ENCODE peak calls at places on chromosomes 12 and 14, in ten cellular contexts. H is SK-MEL-5; U is activated B cell treated with CpG ODN at 0.5 μM for 24 hours; Z is stimulated activated naive CD4-positive, alpha-beta T cell treated with Interleukin-2 at 50 U/mL for 16 hours; E is transverse colon; F is AG04450; R is HEK293T; B is left ventricle myocardium inferior; Q is HCT116; L is GM23248. O is an unnamed sample.

GRCh38 chr12:45575823-45576448 is 153.6 kb upstream of the ARID2 start:
- DNase-seq in L (no peak), H (no peak), B (no peak), F (no peak), R (no peak), U (no peak), E (no peak), Z (no peak), Q (no peak), O (no peak)

GRCh38 chr14:103688906-103689902 is 26.0 kb downstream of the XRCC3 start:
- DNase-seq in R (no peak), B (peak; percentile 67), E (peak; percentile 59), U (no peak), Z (no peak), Q (no peak), H (no peak), L (peak; percentile 79), F (no peak), O (no peak)

GRCh38 chr12:6554168-6554989 is 1.5 kb downstream of the IFFO1 start:
- DNase-seq in F (no peak), E (peak; percentile 79), L (peak; percentile 85), Q (peak; percentile 62), U (peak; percentile 61), B (peak; percentile 81), H (peak; percentile 85), R (peak; percentile 80), Z (peak; percentile 72), O (no peak)

GRCh38 chr14:84929834-84930233 is 600.1 kb upstream of the FLRT2 start:
- DNase-seq in R (no peak), E (no peak), Q (no peak), Z (no peak), U (no peak), H (no peak), B (no peak), L (no peak), F (no peak), O (no peak)

GRCh38 chr14:99261916-99262787 is 9.8 kb downstream of the BCL11B start:
- DNase-seq in L (no peak), R (no peak), Z (peak; percentile 61), H (no peak), B (no peak), E (peak; percentile 57), Q (no peak), F (no peak), U (no peak), O (no peak)

GRCh38 chr14:49882826-49883694 is 9.8 kb upstream of the ARF6 start:
- DNase-seq in Z (no peak), R (no peak), E (no peak), F (no peak), L (no peak), U (no peak), Q (no peak), B (no peak), H (no peak), O (no peak)

GRCh38 chr14:78688503-78688902 is 518.3 kb downstream of the NRXN3 start:
- DNase-seq in R (no peak), Z (no peak), B (no peak), Q (no peak), H (no peak), U (no peak), F (no peak), L (no peak), E (no peak), O (no peak)

GRCh38 chr14:35400707-35401421 is 3.7 kb downstream of the NFKBIA start:
- DNase-seq in Z (peak; percentile 61), R (no peak), Q (no peak), F (no peak), H (no peak), U (no peak), E (peak; percentile 33), B (no peak), L (peak; percentile 38), O (no peak)

GRCh38 chr14:100900837-100901390 is 2.6 kb downstream of the RTL1 start:
- DNase-seq in E (peak; percentile 50), H (peak; percentile 58), F (no peak), B (no peak), Z (no peak), R (peak; percentile 51), U (no peak), L (peak; percentile 29), Q (peak; percentile 41), O (peak; percentile 7)

GRCh38 chr12:106632797-106633450 is 50.1 kb downstream of the RFX4 start:
- DNase-seq in F (no peak), Q (peak; percentile 43), B (no peak), U (no peak), L (no peak), R (no peak), H (no peak), Z (no peak), E (no peak), O (no peak)

GRCh38 chr12:10279937-10280336 is 27.7 kb upstream of the KLRD1 start:
- DNase-seq in Q (no peak), U (no peak), R (no peak), H (no peak), F (no peak), B (no peak), L (no peak), E (no peak), Z (no peak), O (no peak)

GRCh38 chr12:42587564-42588307 is 1.8 kb downstream of the PRICKLE1 start:
- DNase-seq in L (peak; percentile 39), F (no peak), Z (no peak), Q (no peak), B (no peak), E (no peak), U (no peak), R (no peak), H (no peak), O (no peak)

GRCh38 chr12:48968004-48968403 is 3.5 kb downstream of the WNT10B start:
- DNase-seq in U (no peak), B (no peak), F (no peak), Z (no peak), R (no peak), L (no peak), E (no peak), H (no peak), Q (no peak), O (no peak)

GRCh38 chr12:12992418-12993175 is 7.5 kb downstream of the HEBP1 start:
- DNase-seq in R (no peak), Z (no peak), E (peak; percentile 43), L (peak; percentile 93), B (no peak), U (no peak), Q (no peak), F (peak; percentile 93), H (peak; percentile 68), O (peak; percentile 78)

GRCh38 chr12:51326762-51327439 is 2.9 kb upstream of the BIN2 start:
- DNase-seq in Q (no peak), H (peak; percentile 30), F (no peak), U (no peak), R (no peak), L (peak; percentile 79), B (no peak), E (no peak), Z (no peak), O (no peak)

GRCh38 chr12:121132601-121133481 is at the start of gene P2RX7:
- DNase-seq in Z (peak; percentile 14), U (peak; percentile 38), L (peak; percentile 91), F (no peak), Q (peak; percentile 56), H (peak; percentile 92), E (peak; percentile 82), R (no peak), B (peak; percentile 80), O (peak; percentile 43)

GRCh38 chr12:42213023-42213422 is 25.0 kb downstream of the YAF2 start:
- DNase-seq in E (peak; percentile 25), U (no peak), Q (no peak), R (peak; percentile 16), F (no peak), H (peak; percentile 93), Z (no peak), L (no peak), B (no peak), O (peak; percentile 55)

GRCh38 chr12:45674583-45674982 is 54.9 kb upstream of the ARID2 start:
- DNase-seq in E (no peak), Q (no peak), B (peak; percentile 36), H (no peak), F (peak; percentile 76), Z (no peak), U (no peak), R (no peak), L (peak; percentile 53), O (peak; percentile 67)

GRCh38 chr14:26448181-26448855 is 149.5 kb downstream of the NOVA1 start:
- DNase-seq in R (no peak), E (no peak), F (no peak), Q (no peak), H (no peak), B (no peak), Z (no peak), U (no peak), L (no peak), O (no peak)

GRCh38 chr12:111384596-111384995 is 15.7 kb upstream of the PHETA1 start:
- DNase-seq in F (no peak), R (no peak), H (no peak), Q (no peak), Z (no peak), B (no peak), E (no peak), U (no peak), L (no peak), O (no peak)

GRCh38 chr12:5273709-5274108 is 158.2 kb upstream of the NTF3 start:
- DNase-seq in B (no peak), E (no peak), Q (no peak), L (no peak), R (no peak), U (no peak), H (no peak), F (no peak), Z (no peak), O (no peak)

GRCh38 chr14:64623576-64624165 is 73.9 kb downstream of the PPP1R36 start:
- DNase-seq in U (no peak), R (no peak), H (no peak), E (no peak), F (no peak), L (no peak), Q (no peak), Z (no peak), B (no peak), O (no peak)

GRCh38 chr12:79482323-79482722 is 208.4 kb downstream of the PAWR start:
- DNase-seq in E (no peak), R (no peak), H (no peak), Q (no peak), U (no peak), F (no peak), B (no peak), Z (no peak), L (no peak), O (no peak)

GRCh38 chr14:29310757-29311156 is 544.2 kb downstream of the FOXG1 start:
- DNase-seq in H (no peak), Z (no peak), B (no peak), E (no peak), R (no peak), Q (no peak), L (peak; percentile 83), U (no peak), F (no peak), O (peak; percentile 13)

GRCh38 chr12:53759261-53759660 is 7.5 kb upstream of the CISTR start:
- DNase-seq in Q (no peak), U (no peak), H (no peak), E (no peak), F (no peak), L (no peak), Z (no peak), B (no peak), R (no peak), O (no peak)

GRCh38 chr14:45786266-45786665 is 533.3 kb upstream of the MIS18BP1 start:
- DNase-seq in Z (no peak), U (no peak), L (no peak), F (no peak), B (no peak), R (no peak), E (no peak), Q (no peak), H (peak; percentile 24), O (no peak)

GRCh38 chr12:105279460-105280056 is 43.6 kb upstream of the APPL2 start:
- DNase-seq in H (peak; percentile 58), R (peak; percentile 20), Q (peak; percentile 26), U (no peak), L (peak; percentile 50), F (no peak), Z (peak; percentile 3), B (no peak), E (peak; percentile 25), O (peak; percentile 70)

GRCh38 chr12:112116232-112117060 is 7.9 kb upstream of the NAA25 start:
- DNase-seq in B (peak; percentile 72), Q (peak; percentile 23), Z (no peak), F (no peak), U (no peak), E (peak; percentile 41), L (peak; percentile 32), R (peak; percentile 84), H (peak; percentile 70), O (peak; percentile 55)

O was measured in dermis microvascular lymphatic vessel endothelial cell.